ENCODE peak calls at places on chromosomes 5 and 9, in five cellular contexts. One of them, this sample, is unnamed. For H3K9me3, the result is how much of the 10 kb centered on the place peaks cover.

GRCh38 chr5:1123418-1124147 is 11.7 kb upstream of the SLC12A7 start:
- DNase-seq in MM.1S: no peak
- DNase-seq in A549: no peak
- DNase-seq in upper lobe of left lung: peak
- DNase-seq in neural progenitor cell: no peak
- DNase-seq in this sample: no peak

GRCh38 chr9:112380102-112380581 is at the start of gene HSDL2:
- DNase-seq in MM.1S: peak
- DNase-seq in upper lobe of left lung: no peak
- DNase-seq in neural progenitor cell: no peak
- DNase-seq in A549: no peak
- DNase-seq in this sample: no peak

GRCh38 chr9:748861-749497 is 92.5 kb upstream of the DMRT1 start:
- DNase-seq in A549: no peak
- DNase-seq in MM.1S: no peak
- DNase-seq in upper lobe of left lung: no peak
- DNase-seq in neural progenitor cell: no peak
- DNase-seq in this sample: no peak

GRCh38 chr5:79890119-79890870 is 100.8 kb downstream of the MTX3 start:
- DNase-seq in A549: no peak
- DNase-seq in MM.1S: peak
- DNase-seq in upper lobe of left lung: no peak
- DNase-seq in neural progenitor cell: no peak
- DNase-seq in this sample: no peak

GRCh38 chr9:95462419-95463121 is 54.2 kb downstream of the PTCH1 start:
- DNase-seq in A549: no peak
- DNase-seq in neural progenitor cell: peak
- DNase-seq in upper lobe of left lung: peak
- DNase-seq in MM.1S: peak
- DNase-seq in this sample: peak

GRCh38 chr5:73985145-73985544 is 359.1 kb downstream of the ARHGEF28 start:
- DNase-seq in neural progenitor cell: peak
- DNase-seq in upper lobe of left lung: no peak
- DNase-seq in MM.1S: no peak
- DNase-seq in A549: peak
- DNase-seq in this sample: no peak

GRCh38 chr9:118360036-118360435 is 655.8 kb downstream of the TLR4 start:
- DNase-seq in MM.1S: no peak
- DNase-seq in upper lobe of left lung: no peak
- DNase-seq in neural progenitor cell: no peak
- DNase-seq in A549: no peak
- DNase-seq in this sample: no peak

GRCh38 chr5:178674334-178674733 is 47.5 kb upstream of the CLK4 start:
- DNase-seq in upper lobe of left lung: no peak
- DNase-seq in A549: no peak
- DNase-seq in MM.1S: no peak
- DNase-seq in neural progenitor cell: no peak
- DNase-seq in this sample: no peak

DNA sequence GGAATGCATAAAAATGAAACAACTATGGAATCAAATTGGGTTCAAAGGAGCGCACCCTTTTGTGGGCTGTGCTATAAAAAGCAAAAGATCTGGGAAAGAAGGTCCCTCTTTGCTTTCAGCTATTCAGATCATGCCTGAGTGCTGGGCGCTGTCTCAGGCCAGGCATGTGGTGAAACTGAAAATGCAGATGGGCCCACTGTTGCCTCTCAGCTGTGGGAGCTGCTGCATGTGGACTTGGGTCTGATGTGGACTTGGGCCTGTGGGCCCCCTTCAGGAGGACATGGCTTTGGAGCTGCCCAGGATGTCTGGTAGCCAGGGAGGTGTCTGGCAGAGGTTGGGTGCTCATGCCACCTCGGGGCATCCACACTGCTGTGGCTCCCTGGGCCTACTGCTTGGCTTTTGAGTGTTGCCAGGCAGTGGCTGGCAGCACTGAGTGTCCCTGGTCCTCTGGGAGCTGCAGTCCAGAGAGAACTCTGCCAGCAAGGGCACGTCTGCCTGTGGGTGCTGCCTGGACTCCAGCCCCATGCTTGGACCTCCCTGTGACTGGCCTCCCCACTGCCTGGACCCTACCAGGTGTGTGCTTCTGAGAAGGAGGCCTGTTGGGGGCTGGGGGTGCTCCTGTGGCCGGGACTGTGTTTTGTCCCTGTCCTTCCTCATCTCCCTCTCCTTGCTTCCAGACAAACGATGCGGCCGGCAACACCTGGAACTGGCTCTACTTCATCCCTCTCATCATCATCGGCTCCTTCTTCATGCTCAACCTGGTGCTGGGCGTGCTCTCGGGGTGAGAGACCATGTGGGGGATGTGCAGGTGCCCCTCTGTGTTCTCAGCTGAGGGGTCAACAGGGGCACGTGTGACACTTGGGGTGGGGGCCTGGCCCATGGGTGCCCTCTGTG is 74.3 kb downstream of the CACNA1B start:
- DNase-seq in neural progenitor cell: no peak
- DNase-seq in MM.1S: no peak
- DNase-seq in upper lobe of left lung: no peak
- DNase-seq in A549: no peak
- DNase-seq in this sample: no peak
- H3K9me3 ChIP-seq in neural progenitor cell: under half
- H3K9me3 ChIP-seq in MM.1S: under half
- H3K9me3 ChIP-seq in upper lobe of left lung: under half
- H3K9me3 ChIP-seq in A549: under half
- H3K9me3 ChIP-seq in this sample: under half

GRCh38 chr5:12902611-12903010 is 998.4 kb upstream of the CTNND2 start:
- DNase-seq in A549: no peak
- DNase-seq in MM.1S: no peak
- DNase-seq in upper lobe of left lung: no peak
- DNase-seq in neural progenitor cell: no peak
- DNase-seq in this sample: no peak
- H3K9me3 ChIP-seq in A549: under half
- H3K9me3 ChIP-seq in MM.1S: under half
- H3K9me3 ChIP-seq in upper lobe of left lung: under half
- H3K9me3 ChIP-seq in neural progenitor cell: under half
- H3K9me3 ChIP-seq in this sample: under half

GRCh38 chr9:5784526-5785315 is 48.2 kb downstream of the ERMP1 start:
- DNase-seq in A549: no peak
- DNase-seq in neural progenitor cell: no peak
- DNase-seq in MM.1S: no peak
- DNase-seq in upper lobe of left lung: no peak
- DNase-seq in this sample: no peak
- H3K9me3 ChIP-seq in A549: under half
- H3K9me3 ChIP-seq in neural progenitor cell: under half
- H3K9me3 ChIP-seq in MM.1S: under half
- H3K9me3 ChIP-seq in upper lobe of left lung: under half
- H3K9me3 ChIP-seq in this sample: under half

GRCh38 chr9:96769989-96770388 is 7.9 kb downstream of the ZNF510 start:
- DNase-seq in MM.1S: no peak
- DNase-seq in A549: no peak
- DNase-seq in upper lobe of left lung: no peak
- DNase-seq in neural progenitor cell: no peak
- DNase-seq in this sample: no peak

GRCh38 chr9:96771124-96771523 is 6.8 kb downstream of the ZNF510 start:
- DNase-seq in upper lobe of left lung: no peak
- DNase-seq in neural progenitor cell: no peak
- DNase-seq in A549: no peak
- DNase-seq in MM.1S: no peak
- DNase-seq in this sample: no peak

GRCh38 chr9:96762562-96762961 is 15.3 kb downstream of the ZNF510 start:
- DNase-seq in MM.1S: no peak
- DNase-seq in neural progenitor cell: no peak
- DNase-seq in upper lobe of left lung: no peak
- DNase-seq in A549: peak
- DNase-seq in this sample: no peak

GRCh38 chr9:96766199-96766598 is 11.7 kb downstream of the ZNF510 start:
- DNase-seq in A549: no peak
- DNase-seq in neural progenitor cell: no peak
- DNase-seq in upper lobe of left lung: no peak
- DNase-seq in MM.1S: no peak
- DNase-seq in this sample: no peak
- H3K9me3 ChIP-seq in A549: half or more
- H3K9me3 ChIP-seq in neural progenitor cell: half or more
- H3K9me3 ChIP-seq in upper lobe of left lung: half or more
- H3K9me3 ChIP-seq in MM.1S: under half
- H3K9me3 ChIP-seq in this sample: half or more

DNA sequence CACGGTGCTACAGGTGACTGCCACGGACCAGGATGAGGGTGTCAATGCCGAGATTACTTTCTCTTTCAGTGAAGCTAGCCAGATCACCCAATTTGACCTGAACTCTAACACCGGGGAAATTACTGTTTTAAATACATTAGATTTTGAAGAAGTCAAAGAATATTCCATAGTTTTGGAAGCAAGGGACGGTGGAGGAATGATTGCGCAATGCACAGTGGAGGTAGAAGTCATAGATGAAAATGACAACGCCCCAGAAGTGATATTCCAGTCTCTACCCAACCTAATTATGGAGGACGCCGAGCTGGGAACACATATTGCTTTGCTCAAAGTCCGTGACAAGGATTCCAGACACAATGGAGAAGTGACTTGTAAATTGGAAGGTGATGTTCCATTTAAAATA is 1.2 kb downstream of the PCDHGB4 start:
- DNase-seq in neural progenitor cell: no peak
- DNase-seq in MM.1S: no peak
- DNase-seq in upper lobe of left lung: no peak
- DNase-seq in A549: no peak
- DNase-seq in this sample: no peak
- H3K9me3 ChIP-seq in neural progenitor cell: under half
- H3K9me3 ChIP-seq in MM.1S: under half
- H3K9me3 ChIP-seq in upper lobe of left lung: half or more
- H3K9me3 ChIP-seq in A549: half or more
- H3K9me3 ChIP-seq in this sample: under half

GRCh38 chr5:158484246-158484645 is 615.5 kb downstream of the EBF1 start:
- DNase-seq in MM.1S: no peak
- DNase-seq in A549: no peak
- DNase-seq in neural progenitor cell: no peak
- DNase-seq in upper lobe of left lung: no peak
- DNase-seq in this sample: no peak
- H3K9me3 ChIP-seq in MM.1S: under half
- H3K9me3 ChIP-seq in A549: under half
- H3K9me3 ChIP-seq in neural progenitor cell: under half
- H3K9me3 ChIP-seq in upper lobe of left lung: under half
- H3K9me3 ChIP-seq in this sample: under half